ENCODE peak calls at places on chromosomes 6 and 20, in eight cellular contexts. B is heart right ventricle, P is uterus, K is sigmoid colon, J is cardiac muscle cell, Y is fibroblast of lung, L is spleen, Z is right lobe of liver. Q is an unnamed sample.

GRCh38 chr6:56259682-56260081 is 12.3 kb upstream of the COL21A1 start:
- DNase-seq in J (peak; percentile 76), B (no peak), P (no peak), L (no peak), Y (peak; percentile 86), Z (no peak), K (no peak), Q (no peak)

GRCh38 chr20:1427457-1428054 is 34.7 kb upstream of the FKBP1A start:
- DNase-seq in Z (no peak), B (no peak), P (no peak), Y (peak; percentile 58), L (no peak), J (peak; percentile 24), K (no peak), Q (no peak)

GRCh38 chr6:26240157-26240980 is 124.6 kb upstream of the BTN3A2 start:
- DNase-seq in J (peak; percentile 98), B (peak; percentile 81), Z (no peak), K (peak; percentile 80), L (peak; percentile 91), P (peak; percentile 48), Y (peak; percentile 98), Q (peak; percentile 66)

GRCh38 chr6:125750692-125751333 is 1.4 kb downstream of the HEY2 start:
- DNase-seq in J (no peak), Y (no peak), L (no peak), P (no peak), B (no peak), K (no peak), Z (no peak), Q (no peak)

GRCh38 chr20:35601021-35601973 is 14.3 kb upstream of the SPAG4 start:
- DNase-seq in Z (peak; percentile 85), K (peak; percentile 91), B (peak; percentile 66), J (peak; percentile 83), L (peak; percentile 94), Y (peak; percentile 72), P (peak; percentile 79), Q (peak; percentile 87)

GRCh38 chr6:123888779-123889513 is 85.3 kb downstream of the NKAIN2 start:
- DNase-seq in P (no peak), L (no peak), K (no peak), B (no peak), Y (no peak), J (no peak), Z (no peak), Q (no peak)

GRCh38 chr6:54014440-54014839 is 96.8 kb upstream of the MLIP start:
- DNase-seq in B (no peak), P (no peak), K (no peak), Z (no peak), J (no peak), Y (no peak), L (no peak), Q (no peak)

GRCh38 chr6:135759831-135760230 is 91.7 kb upstream of the PDE7B start:
- DNase-seq in K (no peak), B (no peak), P (no peak), Z (no peak), Y (no peak), J (peak; percentile 44), L (no peak), Q (no peak)

GRCh38 chr20:24027229-24027628 is 38.6 kb upstream of the GGTLC1 start:
- DNase-seq in B (peak; percentile 54), L (peak; percentile 89), P (peak; percentile 30), J (peak; percentile 76), K (peak; percentile 74), Y (no peak), Z (peak; percentile 72), Q (peak; percentile 61)

GRCh38 chr6:142696123-142696522 is 248.9 kb downstream of the HIVEP2 start:
- DNase-seq in K (no peak), Y (peak; percentile 28), Z (no peak), B (no peak), P (no peak), J (no peak), L (no peak), Q (no peak)

GRCh38 chr6:20211037-20211940 is 980 bp downstream of the MBOAT1 start:
- DNase-seq in J (no peak), L (no peak), P (no peak), Y (peak; percentile 53), B (no peak), K (no peak), Z (no peak), Q (no peak)

DNA sequence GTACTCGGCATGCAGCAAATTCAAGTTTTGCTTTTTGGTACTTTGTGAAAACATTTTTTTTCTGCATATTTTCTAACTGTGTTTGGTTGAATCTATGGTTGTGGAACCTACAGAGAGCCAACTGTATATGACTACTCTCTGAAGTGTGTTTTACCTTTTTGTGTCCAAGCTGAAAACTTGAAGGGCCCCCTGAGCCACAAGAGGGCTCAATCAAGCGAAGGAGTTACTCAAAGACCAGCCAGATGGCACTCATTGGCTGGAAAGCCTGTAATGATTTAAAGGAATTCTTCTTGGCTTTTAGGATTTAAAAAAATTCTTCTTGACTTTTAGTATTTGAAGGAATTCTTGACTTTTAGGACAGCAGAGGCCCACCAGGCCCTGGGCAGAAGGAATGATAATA is 27.0 kb upstream of the ECI2 start:
- DNase-seq in J (no peak), Z (no peak), Y (no peak), K (no peak), L (no peak), B (no peak), P (no peak), Q (no peak)
- TF ChIP-seq CTCF in J (peak; percentile 2), Z (no peak), Y (no peak), K (no peak), L (no peak), B (no peak), P (no peak), Q (no peak)

GRCh38 chr6:134746125-134746524 is 203.8 kb downstream of the ALDH8A1 start:
- DNase-seq in L (no peak), Z (no peak), K (no peak), P (no peak), B (no peak), Y (no peak), J (no peak), Q (no peak)
- H3K27ac ChIP-seq in L (no peak overlapping the region), Z (no peak overlapping the region), K (no peak overlapping the region), P (no peak overlapping the region), B (no peak overlapping the region), Y (no peak overlapping the region), J (no peak overlapping the region), Q (no peak overlapping the region)

GRCh38 chr6:1197309-1197708 is 114.6 kb upstream of the FOXQ1 start:
- DNase-seq in P (no peak), L (no peak), Z (no peak), B (no peak), K (no peak), J (no peak), Y (no peak), Q (no peak)

GRCh38 chr6:1200706-1201105 is 111.2 kb upstream of the FOXQ1 start:
- DNase-seq in P (no peak), Z (no peak), B (no peak), K (no peak), Y (peak; percentile 82), L (no peak), J (no peak), Q (no peak)

GRCh38 chr6:1202201-1202600 is 109.7 kb upstream of the FOXQ1 start:
- DNase-seq in Y (no peak), B (no peak), P (no peak), K (no peak), J (no peak), L (no peak), Z (no peak), Q (no peak)

GRCh38 chr6:1201547-1202200 is 110.2 kb upstream of the FOXQ1 start:
- DNase-seq in Z (no peak), Y (no peak), K (no peak), P (no peak), J (no peak), L (no peak), B (no peak), Q (no peak)

DNA sequence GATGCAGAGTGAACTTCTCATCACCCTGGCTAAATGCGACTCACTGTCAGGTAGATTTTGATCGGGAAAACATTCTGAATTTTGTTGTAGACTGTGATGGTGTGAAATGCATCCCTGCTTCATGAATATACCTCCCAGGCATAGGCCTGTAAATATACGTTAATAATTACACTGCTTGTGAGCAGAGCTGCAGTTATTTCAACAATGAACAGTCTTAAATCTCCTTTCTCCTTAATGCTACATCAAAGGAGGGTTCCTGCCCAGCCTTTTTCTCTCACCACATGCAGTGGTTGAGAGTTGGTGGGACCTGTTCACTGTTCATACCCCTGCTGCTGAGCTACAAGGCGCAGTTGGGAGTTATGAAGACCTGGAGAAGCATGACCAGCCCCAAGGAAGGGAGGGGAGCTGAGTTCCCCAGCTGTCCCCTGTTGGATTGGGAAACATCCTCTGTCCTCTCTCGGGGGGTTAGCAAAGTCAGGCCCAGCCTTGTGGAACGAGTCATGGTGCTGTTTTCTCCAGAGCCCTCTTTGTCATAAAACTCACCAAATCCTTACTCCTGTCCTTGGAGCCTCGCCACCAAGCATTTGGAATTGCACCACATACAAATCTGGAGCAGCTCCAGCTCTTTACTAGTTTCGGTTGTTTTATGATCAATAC is 111.8 kb upstream of the FOXQ1 start:
- DNase-seq in P (no peak), L (no peak), Y (no peak), B (no peak), K (no peak), Z (no peak), J (no peak), Q (no peak)
- H3K4me1 ChIP-seq in P (no peaks in the 10 kb centered on the region), L (no peaks in the 10 kb centered on the region), Y (peaks cover 14% of the 10 kb centered on the region), B (no peaks in the 10 kb centered on the region), K (no peaks in the 10 kb centered on the region), Z (no peaks in the 10 kb centered on the region), J (no peaks in the 10 kb centered on the region), Q (no peaks in the 10 kb centered on the region)

GRCh38 chr20:44211177-44212039 is 837 bp upstream of the OSER1 start:
- DNase-seq in Z (no peak), L (peak; percentile 80), K (peak; percentile 73), B (no peak), P (no peak), J (peak; percentile 40), Y (peak; percentile 47), Q (no peak)

GRCh38 chr20:44212792-44213191 is 2.2 kb upstream of the OSER1 start:
- DNase-seq in K (no peak), J (no peak), B (no peak), Z (no peak), Y (no peak), P (no peak), L (no peak), Q (no peak)

GRCh38 chr20:44208770-44209169 is 1.8 kb downstream of the OSER1 start:
- DNase-seq in B (no peak), J (peak; percentile 12), K (no peak), Z (no peak), P (no peak), L (no peak), Y (peak; percentile 52), Q (no peak)

GRCh38 chr20:44209691-44210421 is 715 bp downstream of the OSER1 start:
- DNase-seq in K (no peak), Y (no peak), J (peak; percentile 41), Z (no peak), B (no peak), L (no peak), P (peak; percentile 26), Q (no peak)

DNA sequence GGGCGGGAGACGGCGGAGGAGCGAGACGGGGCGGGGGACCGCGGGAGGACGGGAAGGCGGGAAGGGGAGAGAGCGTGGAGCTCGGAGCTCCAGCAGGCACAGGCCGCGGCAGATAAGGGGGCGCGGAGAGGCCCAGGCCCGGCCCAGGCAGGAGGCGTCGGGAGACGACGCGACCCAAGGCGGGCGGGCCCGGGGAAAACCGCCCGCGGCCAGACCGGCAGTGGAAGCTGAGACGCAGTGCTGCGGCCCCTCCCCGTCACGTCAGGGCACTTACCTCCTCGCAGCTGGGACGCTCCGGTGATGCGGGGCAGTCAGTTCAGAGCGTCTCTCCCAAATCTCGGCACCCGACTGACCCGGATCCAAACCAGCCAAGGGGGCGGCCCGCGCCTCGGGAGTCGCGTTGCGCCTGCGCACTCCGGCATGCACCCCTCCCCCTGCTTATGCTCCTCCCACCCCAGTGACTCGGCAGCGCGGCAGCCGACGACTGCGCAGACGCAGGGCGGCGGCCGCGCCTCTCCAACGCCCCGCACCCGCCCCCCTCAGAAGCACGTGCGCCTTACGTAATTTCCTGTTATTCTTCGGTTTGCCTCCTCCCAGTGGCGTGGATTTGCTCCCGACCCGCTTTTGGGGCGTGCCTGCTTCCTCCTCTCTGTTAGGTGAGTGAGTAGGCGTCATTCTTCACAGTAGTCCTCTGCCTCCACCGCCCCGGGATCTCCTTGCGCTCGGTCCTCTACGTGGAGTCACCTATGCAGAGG is at the start of gene OSER1:
- DNase-seq in B (peak; percentile 97), J (peak; percentile 98), K (peak; percentile 99), L (peak; percentile 99), Y (peak; percentile 97), Z (peak; percentile 98), P (peak; percentile 99), Q (peak; percentile 97)
- TF ChIP-seq CTCF in B (no peak), J (no peak), K (no peak), L (no peak), Y (no peak), Z (no peak), P (peak; percentile 15), Q (no peak)